ENCODE peak calls at places on chromosomes 7 and 10, in five cellular contexts. S is neuronal stem cell, E is H1, L is H9, D is trophoblast cell. M is an unnamed sample.

GRCh38 chr7:17095001-17095574 is 203.4 kb upstream of the AHR start:
- DNase-seq in S (no peak), L (no peak), D (peak; percentile 69), E (no peak), M (no peak)

GRCh38 chr10:7534480-7534852 is 123.6 kb upstream of the SFMBT2 start:
- DNase-seq in E (no peak), L (no peak), S (no peak), D (no peak), M (no peak)

GRCh38 chr10:34121974-34122282 is 693.2 kb downstream of the PARD3 start:
- DNase-seq in E (no peak), S (no peak), D (no peak), L (no peak), M (peak; percentile 73)

GRCh38 chr7:118079369-118079768 is 104.6 kb upstream of the LSM8 start:
- DNase-seq in L (no peak), S (no peak), E (no peak), D (no peak), M (peak; percentile 28)

GRCh38 chr7:123494193-123494796 is 40.1 kb downstream of the IQUB start:
- DNase-seq in D (peak; percentile 77), S (no peak), L (no peak), E (no peak), M (peak; percentile 35)

GRCh38 chr10:5830629-5831445 is 17.6 kb upstream of the GDI2 start:
- DNase-seq in D (no peak), S (no peak), L (no peak), E (no peak), M (no peak)

GRCh38 chr10:11454958-11455566 is 156.4 kb downstream of the USP6NL start:
- DNase-seq in S (no peak), L (peak; percentile 37), E (no peak), D (no peak), M (no peak)

GRCh38 chr7:109763611-109764010 is 1193.9 kb downstream of the DNAJB9 start:
- DNase-seq in L (no peak), E (no peak), D (no peak), S (no peak), M (no peak)

GRCh38 chr10:63464402-63465292 is 1.1 kb downstream of the JMJD1C start:
- DNase-seq in E (no peak), L (no peak), S (no peak), D (peak; percentile 44), M (no peak)

GRCh38 chr7:7595451-7595850 is 28.8 kb downstream of the MIOS start:
- DNase-seq in E (no peak), S (no peak), D (peak; percentile 63), L (no peak), M (peak; percentile 41)

GRCh38 chr10:30769361-30769760 is 139.8 kb upstream of the LYZL2 start:
- DNase-seq in L (no peak), E (no peak), D (no peak), S (no peak), M (no peak)

GRCh38 chr10:119650692-119651513 is at the start of gene BAG3:
- DNase-seq in D (peak; percentile 95), S (peak; percentile 87), E (peak; percentile 50), L (peak; percentile 89), M (peak; percentile 93)

GRCh38 chr10:100045592-100045991 is 35.8 kb upstream of the DNMBP start:
- DNase-seq in S (no peak), E (no peak), D (no peak), L (no peak), M (peak; percentile 23)

GRCh38 chr10:26839966-26840627 is 20.7 kb downstream of the ABI1 start:
- DNase-seq in S (no peak), D (no peak), L (no peak), E (no peak), M (peak; percentile 24)

GRCh38 chr7:8035647-8036518 is 67.3 kb downstream of the GLCCI1 start:
- DNase-seq in E (no peak), D (peak; percentile 53), L (peak; percentile 33), S (no peak), M (peak; percentile 58)

GRCh38 chr10:8600192-8600591 is 545.7 kb downstream of the GATA3 start:
- DNase-seq in E (no peak), L (no peak), D (peak; percentile 85), S (no peak), M (no peak)

GRCh38 chr7:133081605-133082389 is at the start of gene CHCHD3:
- DNase-seq in S (peak; percentile 94), D (peak; percentile 98), L (peak; percentile 99), E (peak; percentile 88), M (peak; percentile 98)

GRCh38 chr7:94512735-94513564 is 3.3 kb downstream of the CASD1 start:
- DNase-seq in S (no peak), L (no peak), E (no peak), D (no peak), M (no peak)

GRCh38 chr10:69734797-69735468 is 66.8 kb upstream of the COL13A1 start:
- DNase-seq in S (no peak), D (no peak), E (no peak), L (no peak), M (no peak)

GRCh38 chr10:132533571-132534260 is 3.9 kb upstream of the INPP5A start:
- DNase-seq in D (no peak), E (no peak), L (no peak), S (no peak), M (no peak)

GRCh38 chr7:55060690-55061414 is 42.0 kb downstream of the EGFR start:
- DNase-seq in L (no peak), D (no peak), S (no peak), E (no peak), M (no peak)

GRCh38 chr10:102917314-102917961 is 656 bp upstream of the CNNM2 start:
- DNase-seq in L (peak; percentile 87), E (peak; percentile 60), D (peak; percentile 75), S (peak; percentile 84), M (peak; percentile 79)

GRCh38 chr7:157577061-157577460 is 240.3 kb downstream of the DNAJB6 start:
- DNase-seq in D (no peak), S (no peak), L (no peak), E (no peak), M (no peak)

GRCh38 chr10:124296121-124296812 is 122.5 kb downstream of the OAT start:
- DNase-seq in E (no peak), L (peak; percentile 40), D (peak; percentile 8), S (no peak), M (no peak)

GRCh38 chr7:121005996-121006565 is 17.6 kb downstream of the CPED1 start:
- DNase-seq in E (no peak), L (no peak), D (no peak), S (no peak), M (peak; percentile 48)

GRCh38 chr10:72499697-72500096 is 126.2 kb downstream of the MICU1 start:
- DNase-seq in S (no peak), D (no peak), L (no peak), E (no peak), M (no peak)
- H2BK12ac ChIP-seq in S (no peak overlapping the region), D (no peak overlapping the region), L (no peak overlapping the region), E (no peak overlapping the region), M (no peak overlapping the region)

GRCh38 chr7:152600266-152600665 is 75.7 kb downstream of the XRCC2 start:
- DNase-seq in E (no peak), D (no peak), L (no peak), S (no peak), M (no peak)
- H2BK12ac ChIP-seq in E (no peak overlapping the region), D (no peak overlapping the region), L (no peak overlapping the region), S (no peak overlapping the region), M (no peak overlapping the region)

GRCh38 chr10:121459279-121459764 is 138.9 kb downstream of the FGFR2 start:
- DNase-seq in L (no peak), S (no peak), E (no peak), D (no peak), M (no peak)
- H2BK12ac ChIP-seq in L (no peak overlapping the region), S (no peak overlapping the region), E (peak overlapping the region; percentile 77), D (no peak overlapping the region), M (no peak overlapping the region)

DNA sequence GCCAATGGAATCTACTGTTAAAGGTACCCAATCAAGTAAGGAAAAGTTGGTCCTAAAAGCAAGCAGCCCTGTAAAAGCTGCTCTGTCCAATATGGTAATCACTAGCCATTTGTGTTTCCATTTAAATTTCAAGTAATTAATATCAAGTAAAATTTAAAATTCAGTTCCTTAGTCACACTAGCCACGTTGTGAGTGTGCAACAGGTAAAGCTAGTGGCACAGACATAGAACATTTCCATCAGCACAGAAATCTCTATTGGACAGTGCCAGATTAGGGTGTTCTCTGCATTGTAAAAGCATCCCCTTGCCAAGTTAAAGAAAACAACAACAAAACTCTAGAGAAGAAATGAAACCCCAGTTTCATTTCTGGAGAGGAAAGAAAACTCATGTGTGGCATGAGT is 4.4 kb downstream of the CAV1 start:
- DNase-seq in L (no peak), E (no peak), S (no peak), D (no peak), M (no peak)
- H2BK12ac ChIP-seq in L (no peak overlapping the region), E (no peak overlapping the region), S (no peak overlapping the region), D (no peak overlapping the region), M (no peak overlapping the region)

GRCh38 chr7:53656881-53657280 is 621.4 kb downstream of the POM121L12 start:
- DNase-seq in E (peak; percentile 1), D (peak; percentile 74), S (peak; percentile 4), L (no peak), M (no peak)
- H2BK12ac ChIP-seq in E (no peak overlapping the region), D (no peak overlapping the region), S (no peak overlapping the region), L (no peak overlapping the region), M (no peak overlapping the region)

GRCh38 chr10:49549640-49550346 is 10.9 kb upstream of the ERCC6 start:
- DNase-seq in E (no peak), S (no peak), L (no peak), D (peak; percentile 34), M (no peak)
- H2BK12ac ChIP-seq in E (no peak overlapping the region), S (no peak overlapping the region), L (no peak overlapping the region), D (peak overlapping the region; percentile 50), M (no peak overlapping the region)

GRCh38 chr7:131803861-131804260 is 247.4 kb upstream of the PODXL start:
- DNase-seq in D (no peak), L (no peak), S (no peak), E (no peak), M (no peak)

GRCh38 chr7:131808736-131809135 is 252.3 kb upstream of the PODXL start:
- DNase-seq in E (no peak), S (no peak), D (no peak), L (no peak), M (no peak)
- H2BK12ac ChIP-seq in E (no peak overlapping the region), S (no peak overlapping the region), D (no peak overlapping the region), L (no peak overlapping the region), M (no peak overlapping the region)